ENCODE peak calls at places on chromosomes 16 and 17, in four cellular contexts. Z, I, A and R are unnamed samples. For H3K36me3, the result is how much of the 10 kb centered on the place peaks cover.

GRCh38 chr16:11200523-11201063 is 55.4 kb downstream of the SOCS1 start:
- DNase-seq in Z (no peak), I (no peak), A (no peak), R (peak)

GRCh38 chr17:79937981-79938695 is 97.5 kb downstream of the TBC1D16 start:
- DNase-seq in Z (no peak), I (peak), A (no peak), R (no peak)

GRCh38 chr17:40307691-40308289 is 1.2 kb upstream of the RARA start:
- DNase-seq in Z (no peak), I (no peak), A (no peak), R (no peak)

GRCh38 chr17:11485802-11486421 is 112.4 kb upstream of the DNAH9 start:
- DNase-seq in Z (no peak), I (no peak), A (no peak), R (no peak)

GRCh38 chr17:69581061-69581955 is 166.8 kb downstream of the MAP2K6 start:
- DNase-seq in Z (no peak), I (no peak), A (no peak), R (peak)

GRCh38 chr17:77439382-77440013 is 298.7 kb downstream of the SEC14L1 start:
- DNase-seq in Z (no peak), I (no peak), A (no peak), R (no peak)

GRCh38 chr17:64264891-64265290 is 1.8 kb upstream of the TEX2 start:
- DNase-seq in Z (no peak), I (no peak), A (no peak), R (no peak)

GRCh38 chr17:15776871-15777270 is 44.8 kb downstream of the TBC1D26 start:
- DNase-seq in Z (no peak), I (no peak), A (no peak), R (no peak)

GRCh38 chr17:3755335-3756030 is 31.8 kb downstream of the HASPIN start:
- DNase-seq in Z (no peak), I (peak), A (no peak), R (no peak)

GRCh38 chr17:2532146-2532720 is 20.5 kb upstream of the METTL16 start:
- DNase-seq in Z (no peak), I (no peak), A (no peak), R (no peak)

GRCh38 chr16:50265260-50265659 is 1.1 kb upstream of the ADCY7 start:
- DNase-seq in Z (peak), I (no peak), A (no peak), R (no peak)

GRCh38 chr16:539901-540530 is 12.5 kb downstream of the CAPN15 start:
- DNase-seq in Z (no peak), I (no peak), A (no peak), R (peak)

GRCh38 chr16:78689536-78689935 is 590.1 kb downstream of the WWOX start:
- DNase-seq in Z (no peak), I (no peak), A (no peak), R (no peak)

GRCh38 chr17:80270836-80271235 is 10.2 kb downstream of the RNF213 start:
- DNase-seq in Z (no peak), I (no peak), A (no peak), R (no peak)

GRCh38 chr17:39069114-39069756 is 82.2 kb downstream of the PLXDC1 start:
- DNase-seq in Z (no peak), I (no peak), A (no peak), R (peak)

GRCh38 chr16:8885674-8886592 is 3.8 kb downstream of the LITAFD start:
- DNase-seq in Z (no peak), I (no peak), A (no peak), R (peak)

GRCh38 chr16:53052519-53053501 is at the start of gene CHD9NB:
- DNase-seq in Z (no peak), I (no peak), A (peak), R (peak)

GRCh38 chr16:5905935-5906334 is 808.3 kb upstream of the EEF2KMT start:
- DNase-seq in Z (no peak), I (no peak), A (no peak), R (peak)

GRCh38 chr17:80773243-80773991 is 218.2 kb upstream of the CHMP6 start:
- DNase-seq in Z (peak), I (no peak), A (no peak), R (no peak)

GRCh38 chr16:57284206-57284951 is at the start of gene PLLP:
- DNase-seq in Z (no peak), I (peak), A (no peak), R (no peak)

GRCh38 chr17:43456661-43457361 is 27.0 kb upstream of the DHX8 start:
- DNase-seq in Z (no peak), I (no peak), A (peak), R (no peak)

GRCh38 chr16:65936096-65936495 is 430.4 kb upstream of the CDH5 start:
- DNase-seq in Z (no peak), I (no peak), A (no peak), R (peak)

GRCh38 chr17:70037498-70037897 is 37.5 kb upstream of the KCNJ16 start:
- DNase-seq in Z (no peak), I (no peak), A (no peak), R (no peak)

GRCh38 chr17:14417336-14417735 is 116.5 kb downstream of the HS3ST3B1 start:
- DNase-seq in Z (no peak), I (no peak), A (no peak), R (no peak)

GRCh38 chr16:75197522-75198134 is 9.3 kb downstream of the CTRB2 start:
- DNase-seq in Z (peak), I (no peak), A (no peak), R (no peak)

GRCh38 chr17:12815642-12816141 is 26.4 kb downstream of the ARHGAP44 start:
- DNase-seq in Z (no peak), I (no peak), A (no peak), R (no peak)

GRCh38 chr17:74457146-74457819 is 9.2 kb upstream of the CD300A start:
- DNase-seq in Z (peak), I (peak), A (peak), R (no peak)

GRCh38 chr16:79283578-79283977 is 317.0 kb downstream of the MAF start:
- DNase-seq in Z (no peak), I (no peak), A (no peak), R (no peak)

GRCh38 chr17:5044630-5045029 is 9.4 kb upstream of the SLC52A1 start:
- DNase-seq in Z (no peak), I (no peak), A (no peak), R (no peak)

GRCh38 chr17:76446449-76447231 is 6.3 kb downstream of the UBE2O start:
- DNase-seq in Z (peak), I (no peak), A (peak), R (peak)

GRCh38 chr16:11016524-11016988 is 72.2 kb downstream of the CLEC16A start:
- DNase-seq in Z (no peak), I (no peak), A (no peak), R (no peak)

GRCh38 chr17:8152981-8153549 is 861 bp upstream of the PER1 start:
- DNase-seq in Z (no peak), I (peak), A (no peak), R (no peak)

GRCh38 chr17:8189041-8189710 is 804 bp downstream of the BORCS6 start:
- DNase-seq in Z (peak), I (peak), A (no peak), R (no peak)

GRCh38 chr17:73401911-73402310 is 90.1 kb upstream of the CDC42EP4 start:
- DNase-seq in Z (no peak), I (no peak), A (no peak), R (no peak)

GRCh38 chr17:68777243-68777855 is 176.2 kb upstream of the FAM20A start:
- DNase-seq in Z (peak), I (no peak), A (no peak), R (peak)

GRCh38 chr16:74611721-74612120 is 4.8 kb upstream of the GLG1 start:
- DNase-seq in Z (no peak), I (no peak), A (no peak), R (peak)

GRCh38 chr16:88780100-88781062 is 4.6 kb downstream of the PIEZO1 start:
- DNase-seq in Z (no peak), I (peak), A (no peak), R (no peak)
- H3K27ac ChIP-seq in Z (no peak), I (no peak), A (peak), R (no peak)

GRCh38 chr17:19315104-19315503 is 47.4 kb downstream of the B9D1 start:
- DNase-seq in Z (no peak), I (no peak), A (no peak), R (no peak)
- H3K36me3 ChIP-seq in Z (half or more), I (under half), A (under half), R (under half)

DNA sequence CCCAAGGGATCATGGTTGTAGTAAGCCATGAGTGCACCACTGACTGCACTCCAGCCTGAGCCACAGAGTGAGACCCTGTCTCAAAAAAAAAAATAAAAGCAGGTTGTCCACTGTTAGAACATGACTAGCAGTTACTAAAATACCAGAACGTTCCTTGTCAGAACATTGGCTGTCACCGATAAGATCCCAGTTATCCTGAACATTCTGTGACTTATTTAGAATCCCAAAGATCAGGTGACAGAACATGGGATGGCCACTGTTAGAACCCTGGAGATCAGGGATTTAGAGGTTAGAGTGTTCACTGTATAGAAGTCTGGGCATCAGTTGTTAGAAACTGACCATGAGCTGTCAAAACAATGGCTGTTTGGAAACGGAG is 8.6 kb downstream of the CES4A start:
- DNase-seq in Z (no peak), I (no peak), A (no peak), R (no peak)
- H3K27ac ChIP-seq in Z (peak), I (peak), A (peak), R (no peak)

GRCh38 chr16:16071631-16072244 is 122.3 kb downstream of the ABCC1 start:
- DNase-seq in Z (no peak), I (peak), A (no peak), R (peak)
- H3K36me3 ChIP-seq in Z (under half), I (under half), A (under half), R (under half)

GRCh38 chr17:19551148-19551547 is 17.5 kb downstream of the SLC47A1 start:
- DNase-seq in Z (no peak), I (no peak), A (no peak), R (no peak)

GRCh38 chr17:19555746-19556145 is 22.1 kb downstream of the SLC47A1 start:
- DNase-seq in Z (no peak), I (no peak), A (no peak), R (no peak)

GRCh38 chr17:19553036-19553435 is 19.4 kb downstream of the SLC47A1 start:
- DNase-seq in Z (no peak), I (no peak), A (no peak), R (no peak)

GRCh38 chr17:19551708-19552148 is 18.1 kb downstream of the SLC47A1 start:
- DNase-seq in Z (peak), I (no peak), A (no peak), R (no peak)

GRCh38 chr17:19554393-19554792 is 20.7 kb downstream of the SLC47A1 start:
- DNase-seq in Z (no peak), I (no peak), A (no peak), R (no peak)
- H3K27ac ChIP-seq in Z (peak), I (no peak), A (no peak), R (no peak)

GRCh38 chr16:2077696-2078095 is 29.9 kb downstream of the TSC2 start:
- DNase-seq in Z (no peak), I (peak), A (no peak), R (no peak)
- H3K36me3 ChIP-seq in Z (half or more), I (under half), A (half or more), R (under half)